ENCODE peak calls at places on chromosome 17, in four cellular contexts. I, J, U and N are unnamed samples.

GRCh38 chr17:16419074-16419928 is 3.9 kb downstream of the TRPV2 start:
- DNase-seq in I (peak), J (no peak), U (no peak), N (no peak)

GRCh38 chr17:8103549-8103948 is 14.8 kb downstream of the ALOXE3 start:
- DNase-seq in I (no peak), J (no peak), U (no peak), N (no peak)

GRCh38 chr17:55332296-55333041 is 67.7 kb downstream of the HLF start:
- DNase-seq in I (no peak), J (no peak), U (no peak), N (no peak)

GRCh38 chr17:61399131-61400057 is at the start of gene TBX2:
- DNase-seq in I (peak), J (no peak), U (no peak), N (no peak)

GRCh38 chr17:15194859-15195277 is 70.3 kb downstream of the PMP22 start:
- DNase-seq in I (no peak), J (no peak), U (no peak), N (no peak)

GRCh38 chr17:2410951-2411350 is 10.1 kb upstream of the MNT start:
- DNase-seq in I (no peak), J (no peak), U (no peak), N (no peak)

GRCh38 chr17:35001549-35001948 is 21.2 kb downstream of the LIG3 start:
- DNase-seq in I (no peak), J (no peak), U (no peak), N (no peak)

GRCh38 chr17:6491071-6491700 is 46.9 kb downstream of the PIMREG start:
- DNase-seq in I (no peak), J (no peak), U (no peak), N (no peak)